ENCODE peak calls at places on chromosomes 16 and 17, in five cellular contexts. One of them, this sample, is unnamed.

GRCh38 chr17:74118504-74118903 is 85.0 kb upstream of the RPL38 start:
- DNase-seq in AG08396: no peak
- DNase-seq in Right ventricle myocardium superior: no peak
- DNase-seq in choroid plexus epithelial cell: peak
- DNase-seq in cardiac fibroblast: no peak
- DNase-seq in this sample: no peak

GRCh38 chr17:14302421-14303099 is 1.7 kb downstream of the HS3ST3B1 start:
- DNase-seq in AG08396: peak
- DNase-seq in Right ventricle myocardium superior: peak
- DNase-seq in choroid plexus epithelial cell: peak
- DNase-seq in cardiac fibroblast: peak
- DNase-seq in this sample: peak

GRCh38 chr17:78040561-78041400 is 82.3 kb downstream of the TNRC6C start:
- DNase-seq in AG08396: peak
- DNase-seq in Right ventricle myocardium superior: peak
- DNase-seq in choroid plexus epithelial cell: no peak
- DNase-seq in cardiac fibroblast: peak
- DNase-seq in this sample: peak

GRCh38 chr16:75062135-75062943 is 54.2 kb downstream of the LDHD start:
- DNase-seq in AG08396: peak
- DNase-seq in Right ventricle myocardium superior: peak
- DNase-seq in choroid plexus epithelial cell: no peak
- DNase-seq in cardiac fibroblast: peak
- DNase-seq in this sample: no peak

GRCh38 chr16:54685682-54686081 is 245.0 kb upstream of the IRX5 start:
- DNase-seq in AG08396: no peak
- DNase-seq in Right ventricle myocardium superior: no peak
- DNase-seq in choroid plexus epithelial cell: no peak
- DNase-seq in cardiac fibroblast: no peak
- DNase-seq in this sample: no peak

GRCh38 chr16:16014329-16015224 is 65.2 kb downstream of the ABCC1 start:
- DNase-seq in AG08396: peak
- DNase-seq in Right ventricle myocardium superior: peak
- DNase-seq in choroid plexus epithelial cell: peak
- DNase-seq in cardiac fibroblast: peak
- DNase-seq in this sample: peak

GRCh38 chr16:21277927-21278706 is at the start of gene CRYM:
- DNase-seq in AG08396: peak
- DNase-seq in Right ventricle myocardium superior: peak
- DNase-seq in choroid plexus epithelial cell: peak
- DNase-seq in cardiac fibroblast: peak
- DNase-seq in this sample: peak

GRCh38 chr16:82995286-82995926 is 368.6 kb downstream of the CDH13 start:
- DNase-seq in AG08396: no peak
- DNase-seq in Right ventricle myocardium superior: no peak
- DNase-seq in choroid plexus epithelial cell: no peak
- DNase-seq in cardiac fibroblast: peak
- DNase-seq in this sample: no peak

GRCh38 chr17:59901604-59902003 is 8.7 kb downstream of the RPS6KB1 start:
- DNase-seq in AG08396: no peak
- DNase-seq in Right ventricle myocardium superior: no peak
- DNase-seq in choroid plexus epithelial cell: no peak
- DNase-seq in cardiac fibroblast: no peak
- DNase-seq in this sample: no peak

GRCh38 chr17:28139822-28140221 is 97.3 kb downstream of the NLK start:
- DNase-seq in AG08396: no peak
- DNase-seq in Right ventricle myocardium superior: no peak
- DNase-seq in choroid plexus epithelial cell: no peak
- DNase-seq in cardiac fibroblast: no peak
- DNase-seq in this sample: no peak

GRCh38 chr17:65415991-65416390 is 145.5 kb downstream of the AXIN2 start:
- DNase-seq in AG08396: no peak
- DNase-seq in Right ventricle myocardium superior: no peak
- DNase-seq in choroid plexus epithelial cell: no peak
- DNase-seq in cardiac fibroblast: no peak
- DNase-seq in this sample: no peak

GRCh38 chr16:78628526-78628925 is 529.1 kb downstream of the WWOX start:
- DNase-seq in AG08396: no peak
- DNase-seq in Right ventricle myocardium superior: no peak
- DNase-seq in choroid plexus epithelial cell: peak
- DNase-seq in cardiac fibroblast: peak
- DNase-seq in this sample: peak

GRCh38 chr16:62079236-62079635 is 43.0 kb upstream of the CDH8 start:
- DNase-seq in AG08396: no peak
- DNase-seq in Right ventricle myocardium superior: no peak
- DNase-seq in choroid plexus epithelial cell: no peak
- DNase-seq in cardiac fibroblast: peak
- DNase-seq in this sample: no peak

GRCh38 chr16:77584205-77584859 is 138.0 kb upstream of the NUDT7 start:
- DNase-seq in AG08396: peak
- DNase-seq in Right ventricle myocardium superior: no peak
- DNase-seq in choroid plexus epithelial cell: peak
- DNase-seq in cardiac fibroblast: peak
- DNase-seq in this sample: peak

GRCh38 chr16:69402448-69402847 is 16.6 kb upstream of the TERF2 start:
- DNase-seq in AG08396: no peak
- DNase-seq in Right ventricle myocardium superior: no peak
- DNase-seq in choroid plexus epithelial cell: no peak
- DNase-seq in cardiac fibroblast: no peak
- DNase-seq in this sample: no peak

GRCh38 chr17:7652659-7653343 is 2.1 kb downstream of the ATP1B2 start:
- DNase-seq in AG08396: no peak
- DNase-seq in Right ventricle myocardium superior: no peak
- DNase-seq in choroid plexus epithelial cell: no peak
- DNase-seq in cardiac fibroblast: no peak
- DNase-seq in this sample: no peak

GRCh38 chr17:50547035-50547735 is at the start of gene SPATA20:
- DNase-seq in AG08396: peak
- DNase-seq in Right ventricle myocardium superior: peak
- DNase-seq in choroid plexus epithelial cell: peak
- DNase-seq in cardiac fibroblast: peak
- DNase-seq in this sample: peak

GRCh38 chr17:75756451-75757085 is 8.4 kb downstream of the GALK1 start:
- DNase-seq in AG08396: no peak
- DNase-seq in Right ventricle myocardium superior: no peak
- DNase-seq in choroid plexus epithelial cell: no peak
- DNase-seq in cardiac fibroblast: no peak
- DNase-seq in this sample: no peak

GRCh38 chr16:4136229-4136813 is 20.1 kb upstream of the ADCY9 start:
- DNase-seq in AG08396: no peak
- DNase-seq in Right ventricle myocardium superior: no peak
- DNase-seq in choroid plexus epithelial cell: no peak
- DNase-seq in cardiac fibroblast: no peak
- DNase-seq in this sample: no peak

GRCh38 chr16:2102471-2102870 is 33.2 kb downstream of the PKD1 start:
- DNase-seq in AG08396: no peak
- DNase-seq in Right ventricle myocardium superior: no peak
- DNase-seq in choroid plexus epithelial cell: no peak
- DNase-seq in cardiac fibroblast: no peak
- DNase-seq in this sample: no peak

GRCh38 chr17:77363821-77364361 is 223.1 kb downstream of the SEC14L1 start:
- DNase-seq in AG08396: no peak
- DNase-seq in Right ventricle myocardium superior: peak
- DNase-seq in choroid plexus epithelial cell: no peak
- DNase-seq in cardiac fibroblast: peak
- DNase-seq in this sample: no peak

GRCh38 chr16:17364319-17365210 is 106.2 kb downstream of the XYLT1 start:
- DNase-seq in AG08396: peak
- DNase-seq in Right ventricle myocardium superior: no peak
- DNase-seq in choroid plexus epithelial cell: peak
- DNase-seq in cardiac fibroblast: peak
- DNase-seq in this sample: peak

GRCh38 chr17:44121206-44121605 is 2.2 kb downstream of the HDAC5 start:
- DNase-seq in AG08396: no peak
- DNase-seq in Right ventricle myocardium superior: no peak
- DNase-seq in choroid plexus epithelial cell: no peak
- DNase-seq in cardiac fibroblast: no peak
- DNase-seq in this sample: no peak

GRCh38 chr16:23024044-23024443 is 125.2 kb downstream of the USP31 start:
- DNase-seq in AG08396: no peak
- DNase-seq in Right ventricle myocardium superior: no peak
- DNase-seq in choroid plexus epithelial cell: no peak
- DNase-seq in cardiac fibroblast: no peak
- DNase-seq in this sample: no peak

GRCh38 chr16:84098939-84099338 is 17.8 kb downstream of the MBTPS1 start:
- DNase-seq in AG08396: no peak
- DNase-seq in Right ventricle myocardium superior: no peak
- DNase-seq in choroid plexus epithelial cell: no peak
- DNase-seq in cardiac fibroblast: peak
- DNase-seq in this sample: no peak

GRCh38 chr16:80080287-80080851 is 460.4 kb upstream of the DYNLRB2 start:
- DNase-seq in AG08396: no peak
- DNase-seq in Right ventricle myocardium superior: no peak
- DNase-seq in choroid plexus epithelial cell: no peak
- DNase-seq in cardiac fibroblast: no peak
- DNase-seq in this sample: no peak

GRCh38 chr16:4602330-4602729 is 12.4 kb downstream of the UBALD1 start:
- DNase-seq in AG08396: no peak
- DNase-seq in Right ventricle myocardium superior: no peak
- DNase-seq in choroid plexus epithelial cell: no peak
- DNase-seq in cardiac fibroblast: no peak
- DNase-seq in this sample: no peak

GRCh38 chr17:62163847-62164246 is 98.8 kb upstream of the MED13 start:
- DNase-seq in AG08396: no peak
- DNase-seq in Right ventricle myocardium superior: no peak
- DNase-seq in choroid plexus epithelial cell: no peak
- DNase-seq in cardiac fibroblast: no peak
- DNase-seq in this sample: no peak

GRCh38 chr17:76721463-76721862 is 4.9 kb downstream of the JMJD6 start:
- DNase-seq in AG08396: no peak
- DNase-seq in Right ventricle myocardium superior: no peak
- DNase-seq in choroid plexus epithelial cell: no peak
- DNase-seq in cardiac fibroblast: no peak
- DNase-seq in this sample: no peak

GRCh38 chr17:82865996-82866395 is 26.2 kb upstream of the ZNF750 start:
- DNase-seq in AG08396: no peak
- DNase-seq in Right ventricle myocardium superior: no peak
- DNase-seq in choroid plexus epithelial cell: no peak
- DNase-seq in cardiac fibroblast: no peak
- DNase-seq in this sample: no peak

GRCh38 chr17:78616946-78617345 is 39.8 kb upstream of the DNAH17 start:
- DNase-seq in AG08396: no peak
- DNase-seq in Right ventricle myocardium superior: no peak
- DNase-seq in choroid plexus epithelial cell: no peak
- DNase-seq in cardiac fibroblast: no peak
- DNase-seq in this sample: no peak

GRCh38 chr16:86555763-86556130 is 712 bp upstream of the MTHFSD start:
- DNase-seq in AG08396: no peak
- DNase-seq in Right ventricle myocardium superior: no peak
- DNase-seq in choroid plexus epithelial cell: no peak
- DNase-seq in cardiac fibroblast: no peak
- DNase-seq in this sample: no peak

GRCh38 chr17:7852919-7853692 is 1.8 kb upstream of the TMEM88 start:
- DNase-seq in AG08396: no peak
- DNase-seq in Right ventricle myocardium superior: no peak
- DNase-seq in choroid plexus epithelial cell: no peak
- DNase-seq in cardiac fibroblast: no peak
- DNase-seq in this sample: no peak

GRCh38 chr16:22217890-22218730 is 12.0 kb downstream of the EEF2K start:
- DNase-seq in AG08396: no peak
- DNase-seq in Right ventricle myocardium superior: peak
- DNase-seq in choroid plexus epithelial cell: no peak
- DNase-seq in cardiac fibroblast: no peak
- DNase-seq in this sample: no peak

GRCh38 chr17:43988301-43988700 is 16.1 kb upstream of the NAGS start:
- DNase-seq in AG08396: no peak
- DNase-seq in Right ventricle myocardium superior: no peak
- DNase-seq in choroid plexus epithelial cell: no peak
- DNase-seq in cardiac fibroblast: no peak
- DNase-seq in this sample: no peak

GRCh38 chr17:4607773-4608187 is 23.5 kb downstream of the SMTNL2 start:
- DNase-seq in AG08396: peak
- DNase-seq in Right ventricle myocardium superior: peak
- DNase-seq in choroid plexus epithelial cell: peak
- DNase-seq in cardiac fibroblast: peak
- DNase-seq in this sample: peak

GRCh38 chr17:50239913-50240312 is 34.4 kb upstream of the TMEM92 start:
- DNase-seq in AG08396: no peak
- DNase-seq in Right ventricle myocardium superior: no peak
- DNase-seq in choroid plexus epithelial cell: no peak
- DNase-seq in cardiac fibroblast: peak
- DNase-seq in this sample: no peak

This sample was measured in AG08395.